ENCODE peak calls at places on chromosome 10, in four cellular contexts. H, C, K and R are unnamed samples.

GRCh38 chr10:49280001-49280408 is 19.0 kb upstream of the C10orf71 start:
- DNase-seq in C (peak; percentile 2), H (peak; percentile 59), K (no peak), R (no peak)

GRCh38 chr10:113142601-113143000 is 192.6 kb downstream of the TCF7L2 start:
- DNase-seq in H (no peak), C (no peak), K (no peak), R (no peak)

GRCh38 chr10:1048349-1048731 is 579 bp downstream of the IDI1 start:
- DNase-seq in H (peak; percentile 89), C (no peak), K (no peak), R (no peak)

GRCh38 chr10:35470535-35470934 is 134.2 kb downstream of the CCNY start:
- DNase-seq in K (no peak), C (no peak), H (no peak), R (no peak)

GRCh38 chr10:59283456-59284082 is 78.8 kb downstream of the FAM13C start:
- DNase-seq in H (no peak), C (peak; percentile 61), K (no peak), R (no peak)

GRCh38 chr10:123865350-123865749 is 26.3 kb downstream of the CPXM2 start:
- DNase-seq in H (no peak), C (no peak), K (no peak), R (no peak)

GRCh38 chr10:3978174-3978573 is 193.2 kb upstream of the KLF6 start:
- DNase-seq in H (no peak), K (no peak), C (peak; percentile 44), R (no peak)

GRCh38 chr10:43667736-43668371 is 19.2 kb upstream of the ZNF32 start:
- DNase-seq in H (no peak), C (no peak), K (no peak), R (no peak)

GRCh38 chr10:129769381-129770116 is 194.5 kb downstream of the EBF3 start:
- DNase-seq in C (no peak), H (peak; percentile 27), K (no peak), R (no peak)

GRCh38 chr10:62048473-62048872 is 147.0 kb downstream of the ARID5B start:
- DNase-seq in C (no peak), H (no peak), K (no peak), R (no peak)

GRCh38 chr10:114499630-114500190 is 95.4 kb upstream of the AFAP1L2 start:
- DNase-seq in C (peak; percentile 100), H (no peak), K (no peak), R (no peak)

GRCh38 chr10:101576229-101576863 is 11.7 kb downstream of the POLL start:
- DNase-seq in H (no peak), C (peak; percentile 50), K (no peak), R (peak; percentile 73)

GRCh38 chr10:121155742-121156141 is 304.6 kb downstream of the WDR11 start:
- DNase-seq in H (no peak), C (no peak), K (no peak), R (no peak)

GRCh38 chr10:129126955-129127354 is 340.1 kb upstream of the MGMT start:
- DNase-seq in K (no peak), H (no peak), C (no peak), R (no peak)

GRCh38 chr10:112184052-112184371 is 447 bp upstream of the GPAM start:
- DNase-seq in K (no peak), H (no peak), C (no peak), R (no peak)

GRCh38 chr10:49534670-49535381 is 4.1 kb downstream of the ERCC6 start:
- DNase-seq in K (no peak), C (peak; percentile 39), H (no peak), R (no peak)

GRCh38 chr10:20596065-20596760 is 300.9 kb downstream of the NEBL start:
- DNase-seq in H (no peak), K (no peak), C (peak; percentile 1), R (no peak)

GRCh38 chr10:98391578-98391991 is 23.4 kb downstream of the PYROXD2 start:
- DNase-seq in H (peak; percentile 85), K (no peak), C (peak; percentile 27), R (no peak)

GRCh38 chr10:82089327-82089726 is 214.3 kb downstream of the NRG3 start:
- DNase-seq in C (no peak), H (no peak), K (no peak), R (no peak)

GRCh38 chr10:72847681-72848080 is 45.9 kb upstream of the OIT3 start:
- DNase-seq in C (peak; percentile 80), K (no peak), H (no peak), R (no peak)

GRCh38 chr10:37856881-37857286 is 526 bp downstream of the ZNF248 start:
- DNase-seq in H (peak; percentile 71), C (peak; percentile 26), K (no peak), R (no peak)

GRCh38 chr10:123451607-123452245 is 214.4 kb upstream of the GPR26 start:
- DNase-seq in C (no peak), K (peak; percentile 17), H (peak; percentile 47), R (no peak)

DNA sequence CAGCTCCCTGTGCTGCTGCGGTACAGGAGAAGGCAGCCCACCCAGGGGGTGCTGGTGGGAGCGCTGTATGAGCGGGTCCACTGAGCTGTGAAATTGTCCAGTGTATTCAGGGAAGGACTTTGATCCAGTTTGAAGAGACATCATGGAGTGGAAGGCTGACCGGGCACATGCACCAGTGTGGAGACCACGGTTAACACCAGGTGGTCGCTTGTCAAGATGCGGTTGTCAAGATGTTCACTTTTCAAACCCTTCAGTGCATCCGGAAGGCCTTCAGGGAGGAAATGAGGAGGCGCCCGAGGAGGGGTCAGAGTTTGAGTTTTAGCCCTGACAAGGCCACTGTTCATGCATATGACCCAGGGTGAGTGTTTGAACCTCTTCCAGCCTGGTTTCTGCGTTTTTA is 6.1 kb downstream of the DOCK1 start:
- DNase-seq in K (no peak), H (no peak), C (no peak), R (no peak)
- TF ChIP-seq CTCF in K (no peak), H (no peak), C (no peak), R (no peak)

DNA sequence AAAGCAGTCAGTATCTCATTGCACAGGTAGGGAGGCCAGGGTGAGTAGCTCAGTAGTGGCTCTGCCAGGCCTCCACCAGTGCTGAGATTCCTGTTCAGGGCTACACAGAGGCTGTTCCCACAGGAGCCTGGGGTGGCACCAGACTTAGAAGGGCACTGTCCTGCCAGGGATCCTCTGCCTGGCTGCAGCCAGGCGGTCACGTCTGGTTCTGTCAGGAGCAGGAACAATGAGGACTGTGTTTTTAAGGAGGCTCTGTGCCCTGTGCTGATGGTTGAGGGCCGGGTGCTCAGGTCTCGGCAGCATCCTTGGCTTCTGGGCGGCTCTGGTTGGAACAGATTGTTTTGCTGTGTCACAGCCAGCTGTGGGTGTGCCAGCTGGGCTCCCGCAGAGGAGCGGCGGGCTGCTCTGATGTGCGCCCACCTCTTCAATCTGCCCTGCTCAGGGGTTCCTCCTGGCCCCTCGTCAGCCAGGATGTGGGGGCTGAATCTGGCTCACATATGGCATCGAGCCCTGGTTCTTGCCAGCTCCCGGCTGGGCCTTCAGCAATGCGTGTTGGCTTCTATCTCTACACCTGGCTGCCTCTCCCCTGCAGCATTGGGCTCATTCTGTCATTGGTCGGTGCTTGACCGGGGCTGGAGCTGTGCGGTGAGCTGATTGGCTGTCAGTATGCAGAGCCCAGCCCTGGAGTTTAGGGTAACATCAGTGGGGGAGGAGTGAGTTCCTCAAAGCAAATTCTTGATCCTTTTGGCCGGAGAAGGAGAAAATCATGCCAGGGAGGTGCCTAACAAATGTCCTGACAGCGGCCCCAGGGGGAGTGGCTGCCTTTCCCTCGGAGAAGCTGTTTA is 41.2 kb downstream of the TACR2 start:
- DNase-seq in K (no peak), C (peak; percentile 50), H (peak; percentile 82), R (no peak)
- TF ChIP-seq CTCF in K (no peak), C (peak; percentile 21), H (no peak), R (no peak)

GRCh38 chr10:11036424-11037011 is 18.8 kb downstream of the CELF2 start:
- DNase-seq in H (no peak), C (peak; percentile 69), K (peak; percentile 30), R (no peak)
- TF ChIP-seq CTCF in H (peak; percentile 63), C (peak; percentile 74), K (peak; percentile 38), R (peak; percentile 55)

GRCh38 chr10:2928219-2928840 is 139.0 kb upstream of the PFKP start:
- DNase-seq in H (peak; percentile 72), C (peak; percentile 61), K (peak; percentile 92), R (peak; percentile 82)
- TF ChIP-seq CTCF in H (peak; percentile 66), C (peak; percentile 59), K (peak; percentile 86), R (peak; percentile 81)

DNA sequence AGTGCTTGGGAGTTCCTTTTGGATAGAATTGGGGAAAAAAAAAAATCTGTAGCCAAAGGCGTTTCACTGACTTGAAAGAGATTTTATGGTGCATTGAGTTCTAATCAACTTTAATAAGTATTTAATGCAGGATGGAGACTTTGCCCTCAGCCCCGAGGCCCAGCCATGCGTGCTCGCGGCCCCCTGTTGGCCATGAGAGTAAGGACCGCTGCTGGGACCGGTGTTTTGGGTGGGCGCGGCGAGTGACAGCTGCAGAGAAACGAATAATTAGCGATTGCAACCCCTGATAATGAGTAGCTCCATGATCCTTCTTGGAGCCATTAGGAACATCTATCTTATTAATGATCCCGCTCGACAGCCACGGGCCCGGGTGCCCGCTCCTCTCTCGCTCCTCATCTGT is 347.4 kb downstream of the RPS24 start:
- DNase-seq in K (peak; percentile 16), C (no peak), H (no peak), R (no peak)
- TF ChIP-seq CTCF in K (no peak), C (no peak), H (no peak), R (peak; percentile 7)

DNA sequence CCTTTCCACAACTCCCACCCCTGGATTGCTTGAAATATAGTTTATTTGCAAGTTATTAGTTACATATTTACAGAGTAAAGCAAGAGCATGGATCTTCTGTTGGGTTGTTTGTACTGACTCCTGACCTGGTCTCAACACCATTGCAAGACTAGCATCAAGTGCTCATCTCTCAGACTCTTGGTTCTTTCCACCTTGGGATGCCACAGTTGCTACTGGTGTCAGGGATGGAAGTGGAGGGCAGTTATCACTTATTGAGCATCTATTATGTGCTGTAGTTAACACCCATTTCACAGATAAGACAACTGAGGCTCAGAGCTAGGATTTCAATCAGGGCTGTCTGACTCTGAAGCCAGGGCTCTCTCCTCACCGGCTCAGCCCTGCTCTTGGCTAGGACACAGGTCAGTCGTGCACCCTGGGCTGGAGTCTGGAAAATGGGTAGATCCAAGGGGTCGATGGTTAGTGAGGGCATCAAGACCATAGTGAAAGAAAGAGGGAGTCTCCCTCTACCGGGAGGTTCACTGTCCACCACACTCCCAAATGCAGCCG is 614 bp upstream of the ADAMTS14 start:
- DNase-seq in K (no peak), C (no peak), H (no peak), R (no peak)
- TF ChIP-seq CTCF in K (no peak), C (no peak), H (no peak), R (no peak)

GRCh38 chr10:87771871-87772500 is 46.0 kb downstream of the ATAD1 start:
- DNase-seq in H (no peak), K (peak; percentile 21), C (peak; percentile 39), R (no peak)
- TF ChIP-seq CTCF in H (no peak), K (peak; percentile 70), C (peak; percentile 43), R (peak; percentile 56)